ENCODE peak calls at places on chromosome 4, in seven cellular contexts. One of them, this sample, is unnamed.

GRCh38 chr4:186554890-186555827 is at the start of gene MTNR1A:
- DNase-seq in A549: peak
- DNase-seq in NT2/D1: no peak
- DNase-seq in endodermal cell: peak
- DNase-seq in chondrocyte: no peak
- DNase-seq in NCI-H1105: no peak
- DNase-seq in RCC 7860: no peak
- DNase-seq in this sample: peak

GRCh38 chr4:4519296-4519898 is 22.5 kb downstream of the STX18 start:
- DNase-seq in endodermal cell: no peak
- DNase-seq in NT2/D1: no peak
- DNase-seq in RCC 7860: peak
- DNase-seq in chondrocyte: no peak
- DNase-seq in NCI-H1105: no peak
- DNase-seq in A549: peak
- DNase-seq in this sample: peak

GRCh38 chr4:186684889-186685309 is 38.8 kb downstream of the FAT1 start:
- DNase-seq in endodermal cell: peak
- DNase-seq in NT2/D1: no peak
- DNase-seq in chondrocyte: no peak
- DNase-seq in NCI-H1105: no peak
- DNase-seq in A549: no peak
- DNase-seq in RCC 7860: peak
- DNase-seq in this sample: peak

GRCh38 chr4:4384837-4385236 is 2.1 kb upstream of the NSG1 start:
- DNase-seq in RCC 7860: no peak
- DNase-seq in chondrocyte: no peak
- DNase-seq in A549: peak
- DNase-seq in NCI-H1105: no peak
- DNase-seq in NT2/D1: peak
- DNase-seq in endodermal cell: peak
- DNase-seq in this sample: peak

GRCh38 chr4:177484613-177485021 is 42.4 kb upstream of the AGA start:
- DNase-seq in NT2/D1: peak
- DNase-seq in A549: no peak
- DNase-seq in endodermal cell: no peak
- DNase-seq in NCI-H1105: no peak
- DNase-seq in RCC 7860: peak
- DNase-seq in chondrocyte: no peak
- DNase-seq in this sample: no peak

GRCh38 chr4:184664445-184665210 is 15.1 kb downstream of the PRIMPOL start:
- DNase-seq in NCI-H1105: no peak
- DNase-seq in NT2/D1: no peak
- DNase-seq in A549: peak
- DNase-seq in chondrocyte: no peak
- DNase-seq in endodermal cell: peak
- DNase-seq in RCC 7860: no peak
- DNase-seq in this sample: peak

GRCh38 chr4:73621357-73621756 is 1.1 kb upstream of the RASSF6 start:
- DNase-seq in RCC 7860: no peak
- DNase-seq in NCI-H1105: no peak
- DNase-seq in chondrocyte: no peak
- DNase-seq in A549: no peak
- DNase-seq in endodermal cell: no peak
- DNase-seq in NT2/D1: no peak
- DNase-seq in this sample: no peak

GRCh38 chr4:85180533-85180932 is 214.0 kb upstream of the WDFY3 start:
- DNase-seq in endodermal cell: no peak
- DNase-seq in NCI-H1105: no peak
- DNase-seq in chondrocyte: no peak
- DNase-seq in RCC 7860: no peak
- DNase-seq in A549: no peak
- DNase-seq in NT2/D1: no peak
- DNase-seq in this sample: no peak

GRCh38 chr4:147057631-147057980 is 111.9 kb upstream of the TTC29 start:
- DNase-seq in NT2/D1: no peak
- DNase-seq in NCI-H1105: no peak
- DNase-seq in RCC 7860: no peak
- DNase-seq in chondrocyte: no peak
- DNase-seq in A549: no peak
- DNase-seq in endodermal cell: no peak
- DNase-seq in this sample: no peak

GRCh38 chr4:166143227-166143626 is 270.2 kb downstream of the TLL1 start:
- DNase-seq in RCC 7860: peak
- DNase-seq in A549: no peak
- DNase-seq in NT2/D1: no peak
- DNase-seq in NCI-H1105: no peak
- DNase-seq in chondrocyte: no peak
- DNase-seq in endodermal cell: no peak
- DNase-seq in this sample: no peak

GRCh38 chr4:86879641-86880040 is 12.6 kb downstream of the C4orf36 start:
- DNase-seq in NCI-H1105: no peak
- DNase-seq in endodermal cell: no peak
- DNase-seq in NT2/D1: no peak
- DNase-seq in chondrocyte: no peak
- DNase-seq in A549: no peak
- DNase-seq in RCC 7860: no peak
- DNase-seq in this sample: no peak

GRCh38 chr4:7821245-7822165 is 118.2 kb downstream of the AFAP1 start:
- DNase-seq in RCC 7860: no peak
- DNase-seq in NCI-H1105: no peak
- DNase-seq in chondrocyte: no peak
- DNase-seq in NT2/D1: no peak
- DNase-seq in endodermal cell: no peak
- DNase-seq in A549: no peak
- DNase-seq in this sample: no peak

GRCh38 chr4:87188932-87189331 is 31.5 kb downstream of the KLHL8 start:
- DNase-seq in A549: no peak
- DNase-seq in NCI-H1105: no peak
- DNase-seq in chondrocyte: no peak
- DNase-seq in NT2/D1: no peak
- DNase-seq in RCC 7860: no peak
- DNase-seq in endodermal cell: no peak
- DNase-seq in this sample: no peak

GRCh38 chr4:38150021-38150671 is 189.9 kb downstream of the PTTG2 start:
- DNase-seq in A549: no peak
- DNase-seq in endodermal cell: no peak
- DNase-seq in NCI-H1105: no peak
- DNase-seq in RCC 7860: no peak
- DNase-seq in NT2/D1: no peak
- DNase-seq in chondrocyte: no peak
- DNase-seq in this sample: no peak

GRCh38 chr4:52299120-52299519 is 248.0 kb downstream of the SPATA18 start:
- DNase-seq in endodermal cell: no peak
- DNase-seq in RCC 7860: no peak
- DNase-seq in NCI-H1105: no peak
- DNase-seq in A549: no peak
- DNase-seq in NT2/D1: no peak
- DNase-seq in chondrocyte: no peak
- DNase-seq in this sample: no peak

GRCh38 chr4:109156346-109156745 is 146.1 kb downstream of the COL25A1 start:
- DNase-seq in NT2/D1: no peak
- DNase-seq in chondrocyte: no peak
- DNase-seq in endodermal cell: no peak
- DNase-seq in NCI-H1105: no peak
- DNase-seq in A549: no peak
- DNase-seq in RCC 7860: no peak
- DNase-seq in this sample: no peak

GRCh38 chr4:150212927-150213326 is 134.7 kb downstream of the DCLK2 start:
- DNase-seq in endodermal cell: no peak
- DNase-seq in chondrocyte: no peak
- DNase-seq in A549: no peak
- DNase-seq in RCC 7860: no peak
- DNase-seq in NCI-H1105: no peak
- DNase-seq in NT2/D1: no peak
- DNase-seq in this sample: no peak

GRCh38 chr4:17188035-17188967 is 289.9 kb upstream of the LDB2 start:
- DNase-seq in NCI-H1105: no peak
- DNase-seq in RCC 7860: no peak
- DNase-seq in chondrocyte: no peak
- DNase-seq in NT2/D1: no peak
- DNase-seq in A549: no peak
- DNase-seq in endodermal cell: no peak
- DNase-seq in this sample: peak

GRCh38 chr4:109803924-109804571 is 2.2 kb upstream of the CFI start:
- DNase-seq in chondrocyte: no peak
- DNase-seq in A549: peak
- DNase-seq in endodermal cell: peak
- DNase-seq in RCC 7860: peak
- DNase-seq in NCI-H1105: no peak
- DNase-seq in NT2/D1: no peak
- DNase-seq in this sample: peak

GRCh38 chr4:79331126-79331876 is 5.4 kb upstream of the NAA11 start:
- DNase-seq in A549: no peak
- DNase-seq in NT2/D1: no peak
- DNase-seq in endodermal cell: no peak
- DNase-seq in NCI-H1105: no peak
- DNase-seq in RCC 7860: no peak
- DNase-seq in chondrocyte: no peak
- DNase-seq in this sample: no peak

GRCh38 chr4:80335554-80336358 is at the start of gene CFAP299:
- DNase-seq in chondrocyte: no peak
- DNase-seq in NCI-H1105: peak
- DNase-seq in A549: peak
- DNase-seq in endodermal cell: peak
- DNase-seq in RCC 7860: peak
- DNase-seq in NT2/D1: peak
- DNase-seq in this sample: peak

GRCh38 chr4:955931-956381 is 17.4 kb downstream of the DGKQ start:
- DNase-seq in NCI-H1105: no peak
- DNase-seq in RCC 7860: no peak
- DNase-seq in chondrocyte: peak
- DNase-seq in A549: no peak
- DNase-seq in NT2/D1: no peak
- DNase-seq in endodermal cell: no peak
- DNase-seq in this sample: no peak

GRCh38 chr4:40212674-40213504 is 16.1 kb downstream of the RHOH start:
- DNase-seq in chondrocyte: no peak
- DNase-seq in A549: no peak
- DNase-seq in RCC 7860: no peak
- DNase-seq in NT2/D1: no peak
- DNase-seq in endodermal cell: no peak
- DNase-seq in NCI-H1105: no peak
- DNase-seq in this sample: no peak

GRCh38 chr4:186876961-186877626 is 153.4 kb upstream of the FAT1 start:
- DNase-seq in chondrocyte: no peak
- DNase-seq in A549: no peak
- DNase-seq in NCI-H1105: no peak
- DNase-seq in RCC 7860: no peak
- DNase-seq in endodermal cell: no peak
- DNase-seq in NT2/D1: no peak
- DNase-seq in this sample: no peak

GRCh38 chr4:173334891-173335754 is 965 bp upstream of the HMGB2 start:
- DNase-seq in RCC 7860: peak
- DNase-seq in endodermal cell: peak
- DNase-seq in A549: peak
- DNase-seq in NT2/D1: peak
- DNase-seq in chondrocyte: no peak
- DNase-seq in NCI-H1105: peak
- DNase-seq in this sample: peak

GRCh38 chr4:103074598-103075434 is 1.7 kb downstream of the SLC9B2 start:
- DNase-seq in A549: no peak
- DNase-seq in NT2/D1: no peak
- DNase-seq in chondrocyte: no peak
- DNase-seq in NCI-H1105: no peak
- DNase-seq in endodermal cell: no peak
- DNase-seq in RCC 7860: no peak
- DNase-seq in this sample: no peak

GRCh38 chr4:105474110-105474518 is 252 bp upstream of the PPA2 start:
- DNase-seq in NCI-H1105: no peak
- DNase-seq in endodermal cell: no peak
- DNase-seq in RCC 7860: no peak
- DNase-seq in A549: peak
- DNase-seq in NT2/D1: no peak
- DNase-seq in chondrocyte: peak
- DNase-seq in this sample: no peak

GRCh38 chr4:3043272-3044020 is 30.9 kb downstream of the HTT-AS start:
- DNase-seq in endodermal cell: no peak
- DNase-seq in chondrocyte: no peak
- DNase-seq in NT2/D1: no peak
- DNase-seq in A549: no peak
- DNase-seq in NCI-H1105: no peak
- DNase-seq in RCC 7860: no peak
- DNase-seq in this sample: no peak

GRCh38 chr4:2930821-2931764 is 32.1 kb downstream of the NOP14 start:
- DNase-seq in chondrocyte: peak
- DNase-seq in NCI-H1105: no peak
- DNase-seq in endodermal cell: peak
- DNase-seq in NT2/D1: no peak
- DNase-seq in A549: no peak
- DNase-seq in RCC 7860: no peak
- DNase-seq in this sample: no peak

GRCh38 chr4:6622744-6623143 is 17.7 kb upstream of the MRFAP1 start:
- DNase-seq in RCC 7860: no peak
- DNase-seq in A549: no peak
- DNase-seq in endodermal cell: no peak
- DNase-seq in NCI-H1105: no peak
- DNase-seq in NT2/D1: no peak
- DNase-seq in chondrocyte: peak
- DNase-seq in this sample: no peak

This sample was measured in neural progenitor cell.